ENCODE peak calls at places on chromosomes 16 and 17, in five cellular contexts. I is iris pigment epithelial cell, A is MV-4-11, Z is D341Med, W is GM04503. Q is an unnamed sample.

GRCh38 chr16:88628512-88628974 is 9.8 kb upstream of the IL17C start:
- DNase-seq in I (peak), A (no peak), Z (peak), W (no peak), Q (no peak)

GRCh38 chr16:89015271-89015859 is 38.4 kb upstream of the CBFA2T3 start:
- DNase-seq in I (no peak), A (no peak), Z (no peak), W (no peak), Q (no peak)

GRCh38 chr16:66934138-66934838 is at the start of gene CIAO2B:
- DNase-seq in I (peak), A (peak), Z (peak), W (no peak), Q (peak)

GRCh38 chr17:2406903-2407790 is 6.3 kb upstream of the MNT start:
- DNase-seq in I (peak), A (no peak), Z (no peak), W (peak), Q (no peak)

GRCh38 chr16:69520800-69521602 is 44.8 kb upstream of the NFAT5 start:
- DNase-seq in I (no peak), A (peak), Z (no peak), W (no peak), Q (no peak)

GRCh38 chr16:29310852-29311314 is 95.6 kb downstream of the NPIPB11 start:
- DNase-seq in I (no peak), A (no peak), Z (no peak), W (no peak), Q (no peak)

GRCh38 chr17:60525624-60526514 is at the start of gene APPBP2:
- DNase-seq in I (peak), A (peak), Z (peak), W (no peak), Q (peak)

GRCh38 chr16:73064227-73064995 is 16.5 kb upstream of the ZFHX3 start:
- DNase-seq in I (peak), A (no peak), Z (peak), W (no peak), Q (no peak)

GRCh38 chr16:24845726-24846547 is at the start of gene SLC5A11:
- DNase-seq in I (no peak), A (no peak), Z (no peak), W (no peak), Q (no peak)

GRCh38 chr17:66849136-66849655 is 14.3 kb downstream of the CACNG5 start:
- DNase-seq in I (no peak), A (no peak), Z (peak), W (no peak), Q (no peak)

GRCh38 chr16:68420366-68420765 is 27.9 kb downstream of the SMPD3 start:
- DNase-seq in I (no peak), A (no peak), Z (no peak), W (no peak), Q (no peak)

GRCh38 chr16:66935319-66936011 is at the start of gene CES2:
- DNase-seq in I (peak), A (no peak), Z (no peak), W (no peak), Q (no peak)

GRCh38 chr16:166375-167116 is 768 bp downstream of the HBM start:
- DNase-seq in I (no peak), A (peak), Z (no peak), W (no peak), Q (no peak)

GRCh38 chr17:76866774-76867577 is 1.2 kb upstream of the MGAT5B start:
- DNase-seq in I (peak), A (no peak), Z (no peak), W (no peak), Q (no peak)

GRCh38 chr16:85028638-85029412 is 1.2 kb downstream of the KIAA0513 start:
- DNase-seq in I (peak), A (no peak), Z (no peak), W (peak), Q (peak)

GRCh38 chr16:88510091-88510719 is 57.1 kb downstream of the ZFPM1 start:
- DNase-seq in I (no peak), A (no peak), Z (no peak), W (no peak), Q (no peak)

GRCh38 chr17:44221862-44222111 is 2.3 kb upstream of the UBTF start:
- DNase-seq in I (no peak), A (no peak), Z (no peak), W (no peak), Q (no peak)

GRCh38 chr17:61405047-61405685 is 5.5 kb downstream of the TBX2 start:
- DNase-seq in I (no peak), A (no peak), Z (no peak), W (no peak), Q (no peak)

GRCh38 chr16:54284319-54284930 is 2.2 kb downstream of the IRX3 start:
- DNase-seq in I (peak), A (no peak), Z (peak), W (no peak), Q (no peak)

GRCh38 chr17:39071573-39071972 is 79.9 kb downstream of the PLXDC1 start:
- DNase-seq in I (no peak), A (no peak), Z (peak), W (no peak), Q (no peak)

GRCh38 chr16:3645504-3646347 is 8.8 kb upstream of the DNASE1 start:
- DNase-seq in I (peak), A (no peak), Z (peak), W (no peak), Q (no peak)

GRCh38 chr16:80570106-80570478 is 29.3 kb downstream of the DYNLRB2 start:
- DNase-seq in I (peak), A (no peak), Z (no peak), W (no peak), Q (no peak)

GRCh38 chr16:87457051-87457611 is 35.7 kb downstream of the ZCCHC14 start:
- DNase-seq in I (peak), A (no peak), Z (no peak), W (no peak), Q (no peak)

GRCh38 chr16:47311738-47312505 is 148.9 kb downstream of the ITFG1 start:
- DNase-seq in I (peak), A (no peak), Z (no peak), W (no peak), Q (no peak)

GRCh38 chr17:63399856-63400255 is 46.2 kb downstream of the CYB561 start:
- DNase-seq in I (no peak), A (no peak), Z (no peak), W (no peak), Q (no peak)

GRCh38 chr17:5583426-5584382 is 605 bp downstream of the NLRP1 start:
- DNase-seq in I (no peak), A (no peak), Z (no peak), W (no peak), Q (peak)

GRCh38 chr16:66924527-66925321 is 611 bp downstream of the RRAD start:
- DNase-seq in I (no peak), A (no peak), Z (no peak), W (no peak), Q (peak)

GRCh38 chr17:34760931-34761500 is 181.6 kb downstream of the TMEM132E start:
- DNase-seq in I (no peak), A (no peak), Z (no peak), W (no peak), Q (no peak)

GRCh38 chr16:12339686-12340085 is 363.2 kb downstream of the SNX29 start:
- DNase-seq in I (peak), A (no peak), Z (no peak), W (no peak), Q (no peak)